ENCODE peak calls at places on chromosomes 4 and X, in five cellular contexts. P is NCI-H774, H is pancreas, X is HS-5, L is A549. B is an unnamed sample.

GRCh38 chr4:38368612-38369011 is 295.4 kb upstream of the KLF3 start:
- DNase-seq in P (no peak), H (no peak), X (peak), L (no peak), B (no peak)

GRCh38 chrX:53263597-53264094 is 17.7 kb downstream of the IQSEC2 start:
- DNase-seq in P (no peak), H (no peak), X (no peak), L (peak), B (no peak)

GRCh38 chrX:150363561-150364346 is 637 bp downstream of the MAMLD1 start:
- DNase-seq in P (no peak), H (peak), X (peak), L (peak), B (peak)

GRCh38 chr4:59457576-59457975 is 1742.5 kb upstream of the ADGRL3 start:
- DNase-seq in P (no peak), H (no peak), X (no peak), L (no peak), B (no peak)

GRCh38 chrX:107857815-107858214 is 32.1 kb downstream of the MID2 start:
- DNase-seq in P (no peak), H (no peak), X (no peak), L (no peak), B (no peak)

GRCh38 chr4:88645994-88646393 is 51.6 kb downstream of the NAP1L5 start:
- DNase-seq in P (no peak), H (no peak), X (no peak), L (no peak), B (no peak)

GRCh38 chr4:168074861-168075260 is 17.5 kb upstream of the ANXA10 start:
- DNase-seq in P (no peak), H (no peak), X (no peak), L (no peak), B (no peak)

GRCh38 chrX:30217465-30217864 is 2.1 kb downstream of the MAGEB2 start:
- DNase-seq in P (no peak), H (no peak), X (no peak), L (no peak), B (no peak)

GRCh38 chr4:31134720-31135119 is 414.6 kb downstream of the PCDH7 start:
- DNase-seq in P (no peak), H (no peak), X (no peak), L (no peak), B (no peak)

GRCh38 chrX:53831662-53832635 is 145.4 kb upstream of the HUWE1 start:
- DNase-seq in P (no peak), H (no peak), X (no peak), L (peak), B (no peak)

GRCh38 chr4:25258980-25259578 is 25.2 kb downstream of the PI4K2B start:
- DNase-seq in P (no peak), H (no peak), X (peak), L (no peak), B (no peak)

GRCh38 chrX:40734956-40735317 is 405 bp downstream of the MED14 start:
- DNase-seq in P (no peak), H (no peak), X (no peak), L (peak), B (no peak)

GRCh38 chrX:13266641-13267420 is 53.0 kb downstream of the ATXN3L start:
- DNase-seq in P (no peak), H (no peak), X (no peak), L (no peak), B (no peak)

GRCh38 chr4:173505924-173506779 is 23.9 kb downstream of the HAND2 start:
- DNase-seq in P (peak), H (peak), X (no peak), L (peak), B (no peak)

GRCh38 chrX:9651737-9652136 is 113.9 kb downstream of the GPR143 start:
- DNase-seq in P (no peak), H (no peak), X (no peak), L (no peak), B (no peak)

GRCh38 chr4:12724520-12724919 is 759.6 kb downstream of the RAB28 start:
- DNase-seq in P (no peak), H (no peak), X (peak), L (no peak), B (no peak)

B was measured in left lung.